ENCODE peak calls at places on chromosomes 4 and X, in nine cellular contexts. J is astrocyte of the hippocampus; B is upper lobe of right lung; V is activated T-helper 1 cell treated with Interleukin-2 at 50 U/mL for 16 hours; P is substantia nigra; C is activated CD4-positive, alpha-beta T cell treated with anti-CD3 and anti-CD28 coated beads, Interleukin-2, amount 10 ng/mL, durations not matched to agents 7 days and 5 days; K is smooth muscle cell of the brain vasculature; Z is transverse colon; Q is NCI-H774. A is an unnamed sample.

GRCh38 chr4:16157609-16158503 is 68.4 kb downstream of the TAPT1 start:
- DNase-seq in P (no peak), C (no peak), Q (no peak), K (no peak), B (no peak), Z (no peak), J (no peak), V (no peak), A (no peak)

GRCh38 chr4:677431-678293 is 3.3 kb downstream of the MYL5 start:
- DNase-seq in K (no peak), B (no peak), Z (peak; percentile 42), P (no peak), C (no peak), J (no peak), V (no peak), Q (peak; percentile 50), A (peak; percentile 57)

GRCh38 chr4:188214861-188215260 is 75.6 kb downstream of the TRIML1 start:
- DNase-seq in Q (no peak), V (no peak), C (no peak), K (no peak), P (no peak), J (no peak), Z (no peak), B (no peak), A (no peak)

GRCh38 chrX:19388064-19388679 is 44.4 kb downstream of the PDHA1 start:
- DNase-seq in K (no peak), Q (no peak), P (no peak), B (no peak), Z (no peak), J (no peak), V (no peak), C (no peak), A (no peak)

GRCh38 chr4:16019666-16020065 is 56.7 kb upstream of the FGFBP2 start:
- DNase-seq in Q (no peak), J (no peak), Z (no peak), V (no peak), P (no peak), B (no peak), K (no peak), C (no peak), A (no peak)

GRCh38 chr4:160701671-160702070 is 1462.1 kb downstream of the FSTL5 start:
- DNase-seq in J (no peak), Z (no peak), K (no peak), V (no peak), Q (no peak), C (no peak), B (no peak), P (no peak), A (no peak)

GRCh38 chrX:75301060-75301459 is 27.2 kb downstream of the UPRT start:
- DNase-seq in B (no peak), C (no peak), J (peak; percentile 67), P (no peak), V (no peak), Z (no peak), K (no peak), Q (no peak), A (no peak)

GRCh38 chr4:75745192-75745591 is 20.8 kb downstream of the USO1 start:
- DNase-seq in P (no peak), Q (no peak), B (no peak), C (no peak), K (no peak), Z (no peak), V (no peak), J (peak; percentile 18), A (no peak)

GRCh38 chr4:140626982-140627381 is 58.2 kb upstream of the UCP1 start:
- DNase-seq in V (no peak), P (no peak), Z (no peak), K (no peak), B (no peak), Q (no peak), J (no peak), C (no peak), A (no peak)

GRCh38 chr4:37812713-37813112 is 13.8 kb upstream of the PGM2 start:
- DNase-seq in Z (no peak), V (no peak), Q (no peak), P (no peak), B (no peak), J (peak; percentile 11), C (no peak), K (no peak), A (no peak)

GRCh38 chr4:98627477-98627876 is 30.9 kb downstream of the TSPAN5 start:
- DNase-seq in C (no peak), Z (no peak), V (no peak), K (peak; percentile 62), B (no peak), J (no peak), Q (no peak), P (no peak), A (no peak)

GRCh38 chrX:9318213-9318612 is 146.6 kb upstream of the TBL1X start:
- DNase-seq in V (no peak), Q (no peak), B (no peak), J (no peak), P (no peak), K (no peak), C (peak; percentile 39), Z (no peak), A (no peak)

GRCh38 chr4:3420956-3421355 is 20.8 kb upstream of the HGFAC start:
- DNase-seq in Z (no peak), J (no peak), V (no peak), B (peak; percentile 38), P (no peak), Q (no peak), C (no peak), K (no peak), A (no peak)

GRCh38 chr4:113278324-113278934 is 229.0 kb downstream of the ANK2 start:
- DNase-seq in Q (no peak), P (peak; percentile 51), K (peak; percentile 59), Z (peak; percentile 57), C (peak; percentile 77), V (peak; percentile 6), J (peak; percentile 91), B (no peak), A (peak; percentile 66)

GRCh38 chr4:38872620-38873019 is 5.0 kb downstream of the FAM114A1 start:
- DNase-seq in B (no peak), P (peak; percentile 16), V (no peak), C (no peak), Z (peak; percentile 50), Q (peak; percentile 83), K (no peak), J (no peak), A (peak; percentile 36)

GRCh38 chr4:71110499-71110898 is 117.0 kb downstream of the DCK start:
- DNase-seq in V (no peak), P (no peak), Z (no peak), C (no peak), K (no peak), B (no peak), Q (peak; percentile 31), J (no peak), A (no peak)

GRCh38 chrX:10050481-10050880 is 83.3 kb downstream of the CLDN34 start:
- DNase-seq in B (no peak), Z (no peak), V (no peak), C (no peak), K (no peak), P (peak; percentile 27), Q (no peak), J (peak; percentile 83), A (no peak)

GRCh38 chrX:105910563-105911105 is 88.3 kb downstream of the NRK start:
- DNase-seq in Z (no peak), B (no peak), J (peak; percentile 41), Q (no peak), C (no peak), V (no peak), K (no peak), P (no peak), A (no peak)

GRCh38 chr4:15168759-15169158 is 166.5 kb downstream of the CPEB2 start:
- DNase-seq in Z (no peak), K (no peak), C (no peak), Q (no peak), P (no peak), J (no peak), B (no peak), V (no peak), A (no peak)

GRCh38 chrX:34918856-34919255 is 23.7 kb upstream of the FAM47B start:
- DNase-seq in K (peak; percentile 31), C (no peak), P (no peak), B (no peak), J (peak; percentile 55), Q (no peak), Z (no peak), V (no peak), A (peak; percentile 25)

GRCh38 chrX:67582436-67582835 is 38.6 kb downstream of the AR start:
- DNase-seq in Z (no peak), B (no peak), C (no peak), K (no peak), Q (no peak), V (no peak), J (no peak), P (no peak), A (no peak)

GRCh38 chrX:118847676-118848075 is 24.1 kb downstream of the ZCCHC12 start:
- DNase-seq in K (peak; percentile 15), B (no peak), J (peak; percentile 62), C (peak; percentile 10), P (peak; percentile 6), Q (peak; percentile 52), Z (no peak), V (no peak), A (no peak)

GRCh38 chr4:29704059-29704458 is 1016.1 kb upstream of the PCDH7 start:
- DNase-seq in K (no peak), Q (no peak), B (no peak), J (no peak), V (no peak), C (no peak), Z (no peak), P (no peak), A (no peak)

GRCh38 chr4:152422817-152423320 is 113.0 kb downstream of the FBXW7 start:
- DNase-seq in Q (no peak), Z (no peak), J (no peak), C (no peak), V (no peak), P (no peak), B (no peak), K (no peak), A (no peak)

GRCh38 chr4:9996319-9997110 is 24.8 kb downstream of the SLC2A9 start:
- DNase-seq in K (no peak), J (peak; percentile 52), V (no peak), Z (peak; percentile 76), C (no peak), B (no peak), P (no peak), Q (no peak), A (peak; percentile 36)

GRCh38 chr4:74540193-74540592 is 95.3 kb downstream of the AREG start:
- DNase-seq in P (no peak), Z (no peak), C (no peak), Q (no peak), V (no peak), B (no peak), K (no peak), J (peak; percentile 54), A (no peak)

GRCh38 chr4:8439914-8440490 is 521 bp downstream of the ACOX3 start:
- DNase-seq in J (no peak), C (peak; percentile 30), B (no peak), V (no peak), P (no peak), Q (no peak), K (no peak), Z (peak; percentile 26), A (no peak)

GRCh38 chr4:109368661-109369060 is 65.0 kb upstream of the SEC24B start:
- DNase-seq in P (no peak), Q (no peak), B (no peak), K (no peak), C (no peak), V (no peak), Z (no peak), J (peak; percentile 78), A (no peak)

GRCh38 chrX:42943051-42943450 is 165.1 kb upstream of the PPP1R2C start:
- DNase-seq in J (no peak), C (peak; percentile 20), Q (no peak), P (no peak), B (no peak), Z (no peak), K (no peak), V (no peak), A (no peak)

GRCh38 chr4:113637363-113637762 is 124.2 kb downstream of the CAMK2D start:
- DNase-seq in J (peak; percentile 73), V (no peak), B (no peak), P (no peak), C (no peak), K (no peak), Q (no peak), Z (no peak), A (no peak)

GRCh38 chrX:118730500-118731247 is 3.3 kb downstream of the IL13RA1 start:
- DNase-seq in K (peak; percentile 41), B (no peak), V (no peak), Z (no peak), P (no peak), J (peak; percentile 11), C (no peak), Q (no peak), A (no peak)